ENCODE peak calls at places on chromosomes 2 and 18, in five cellular contexts. I is activated CD4-positive, CD25-positive, alpha-beta regulatory T cell treated with anti-CD3 and anti-CD28 coated beads, Interleukin-2, amount 50 U/mL, for 72 hours; B is GM19239; U is AG09319; S is left cardiac atrium. E is an unnamed sample.

GRCh38 chr18:36610258-36610657 is 218.5 kb downstream of the TPGS2 start:
- DNase-seq in S (no peak), B (no peak), I (no peak), U (no peak), E (no peak)

GRCh38 chr18:50970006-50970405 is 2.2 kb downstream of the ELAC1 start:
- DNase-seq in I (no peak), U (no peak), B (no peak), S (peak), E (no peak)

GRCh38 chr2:920999-921398 is 29.6 kb upstream of the SNTG2 start:
- DNase-seq in I (no peak), U (no peak), S (no peak), B (no peak), E (no peak)

GRCh38 chr2:66283776-66284175 is 151.1 kb upstream of the MEIS1 start:
- DNase-seq in B (no peak), S (no peak), I (no peak), U (no peak), E (no peak)

GRCh38 chr2:216339456-216340279 is 32.6 kb downstream of the MARCHF4 start:
- DNase-seq in B (no peak), I (no peak), U (peak), S (peak), E (no peak)

GRCh38 chr2:200319587-200320337 is 13.3 kb downstream of the SPATS2L start:
- DNase-seq in S (no peak), U (no peak), B (no peak), I (no peak), E (no peak)

GRCh38 chr2:62824378-62824777 is 118.9 kb downstream of the EHBP1 start:
- DNase-seq in S (no peak), I (no peak), B (no peak), U (no peak), E (no peak)

GRCh38 chr2:152481881-152482280 is 146.9 kb downstream of the FMNL2 start:
- DNase-seq in S (no peak), U (no peak), B (no peak), I (no peak), E (no peak)

GRCh38 chr18:72375628-72376027 is 168.5 kb downstream of the CBLN2 start:
- DNase-seq in I (no peak), S (no peak), B (no peak), U (no peak), E (no peak)

GRCh38 chr2:76610451-76610850 is 899.7 kb upstream of the GCFC2 start:
- DNase-seq in S (no peak), B (no peak), I (no peak), U (no peak), E (no peak)

GRCh38 chr18:61876899-61877298 is 15.9 kb downstream of the RNF152 start:
- DNase-seq in B (no peak), I (no peak), S (no peak), U (no peak), E (no peak)

GRCh38 chr2:233471291-233472035 is 95.1 kb downstream of the USP40 start:
- DNase-seq in B (no peak), I (no peak), U (no peak), S (peak), E (no peak)

GRCh38 chr2:46827274-46827930 is 88.2 kb downstream of the MCFD2 start:
- DNase-seq in I (no peak), S (no peak), U (no peak), B (no peak), E (no peak)

GRCh38 chr2:133841905-133842304 is 273.6 kb upstream of the NCKAP5 start:
- DNase-seq in I (no peak), U (peak), B (no peak), S (peak), E (no peak)

E was measured in T-helper 2 cell.